ENCODE peak calls at places on chromosome 17, in seven cellular contexts. J is GM03348; V is right cardiac atrium; Q is T follicular helper cell; P is ELF-1; N is activated CD4-positive, alpha-beta T cell treated with anti-CD3 and anti-CD28 coated beads for 24 hours; L is effector CD4-positive, alpha-beta T cell. H is an unnamed sample.

GRCh38 chr17:8087075-8087941 is at the start of gene ALOX12B:
- DNase-seq in J (no peak), V (no peak), Q (no peak), P (no peak), N (no peak), L (no peak), H (no peak)

GRCh38 chr17:79981090-79981489 is 54.6 kb downstream of the TBC1D16 start:
- DNase-seq in J (no peak), V (no peak), Q (no peak), P (no peak), N (no peak), L (no peak), H (no peak)

GRCh38 chr17:42107597-42108576 is 4.6 kb downstream of the DHX58 start:
- DNase-seq in J (peak; percentile 72), V (peak; percentile 76), Q (peak; percentile 83), P (peak; percentile 91), N (peak; percentile 91), L (peak; percentile 80), H (no peak)

GRCh38 chr17:66900126-66901010 is 64.1 kb upstream of the CACNG4 start:
- DNase-seq in J (peak; percentile 29), V (no peak), Q (no peak), P (no peak), N (no peak), L (no peak), H (no peak)

GRCh38 chr17:17506181-17506741 is 10.1 kb upstream of the RASD1 start:
- DNase-seq in J (no peak), V (peak; percentile 47), Q (no peak), P (no peak), N (no peak), L (no peak), H (no peak)

GRCh38 chr17:18257268-18257681 is 1.3 kb downstream of the FLII start:
- DNase-seq in J (no peak), V (no peak), Q (no peak), P (peak; percentile 40), N (no peak), L (no peak), H (no peak)

GRCh38 chr17:66465701-66466100 is 163.3 kb downstream of the PRKCA start:
- DNase-seq in J (no peak), V (no peak), Q (no peak), P (no peak), N (no peak), L (no peak), H (no peak)

GRCh38 chr17:77132411-77133086 is 8.2 kb upstream of the SEC14L1 start:
- DNase-seq in J (no peak), V (no peak), Q (no peak), P (no peak), N (no peak), L (no peak), H (no peak)

GRCh38 chr17:21280081-21280518 is 4.4 kb upstream of the MAP2K3 start:
- DNase-seq in J (peak; percentile 93), V (peak; percentile 85), Q (peak; percentile 81), P (peak; percentile 95), N (peak; percentile 92), L (peak; percentile 89), H (no peak)

GRCh38 chr17:68981288-68981687 is 26.1 kb upstream of the ABCA8 start:
- DNase-seq in J (peak; percentile 67), V (peak; percentile 51), Q (no peak), P (no peak), N (no peak), L (no peak), H (peak; percentile 47)

GRCh38 chr17:37769050-37769449 is 24.2 kb upstream of the HNF1B start:
- DNase-seq in J (no peak), V (no peak), Q (no peak), P (no peak), N (no peak), L (no peak), H (no peak)